ENCODE peak calls at places on chromosomes 2 and 18, in five cellular contexts. G, P, A, J and W are unnamed samples.
A peak's percentile ranks its signal among the peaks of the same experiment; 100 is the strongest.

GRCh38 chr2:55111570-55112228 is 61.4 kb upstream of the RTN4 start:
- DNase-seq in G (peak; percentile 96), P (peak; percentile 94), A (peak; percentile 36), J (peak; percentile 84), W (no peak)

GRCh38 chr2:80461505-80462197 is 157.1 kb upstream of the LRRTM1 start:
- DNase-seq in G (peak; percentile 12), P (no peak), A (no peak), J (no peak), W (peak; percentile 11)

GRCh38 chr2:235536711-235537110 is 42.9 kb downstream of the AGAP1 start:
- DNase-seq in G (no peak), P (no peak), A (no peak), J (no peak), W (no peak)

GRCh38 chr18:46641917-46642316 is 15.1 kb downstream of the LOXHD1 start:
- DNase-seq in G (no peak), P (no peak), A (no peak), J (no peak), W (no peak)

GRCh38 chr2:118752762-118753429 is 94.6 kb downstream of the EN1 start:
- DNase-seq in G (no peak), P (no peak), A (no peak), J (no peak), W (no peak)

GRCh38 chr2:43082111-43082877 is 144.1 kb downstream of the ZFP36L2 start:
- DNase-seq in G (peak; percentile 79), P (peak; percentile 91), A (peak; percentile 82), J (peak; percentile 76), W (no peak)

GRCh38 chr18:54416459-54416858 is 58.8 kb downstream of the C18orf54 start:
- DNase-seq in G (peak; percentile 88), P (peak; percentile 68), A (no peak), J (no peak), W (no peak)

GRCh38 chr2:54417577-54417976 is 38.5 kb upstream of the SPTBN1 start:
- DNase-seq in G (no peak), P (no peak), A (no peak), J (no peak), W (no peak)

GRCh38 chr2:207258191-207258991 is 92.6 kb upstream of the KLF7 start:
- DNase-seq in G (peak; percentile 100), P (peak; percentile 97), A (peak; percentile 25), J (peak; percentile 97), W (no peak)

GRCh38 chr2:84482588-84482987 is 23.5 kb upstream of the SUCLG1 start:
- DNase-seq in G (no peak), P (no peak), A (no peak), J (no peak), W (no peak)

GRCh38 chr2:20439193-20439475 is 7.7 kb upstream of the RHOB start:
- DNase-seq in G (no peak), P (peak; percentile 61), A (no peak), J (peak; percentile 72), W (no peak)

GRCh38 chr2:118380915-118381653 is 292.8 kb downstream of the INSIG2 start:
- DNase-seq in G (peak; percentile 16), P (no peak), A (no peak), J (no peak), W (no peak)

GRCh38 chr2:158999458-158999857 is 31.0 kb downstream of the TANC1 start:
- DNase-seq in G (peak; percentile 79), P (peak; percentile 54), A (no peak), J (peak; percentile 14), W (no peak)

GRCh38 chr2:74261204-74261864 is 62.9 kb downstream of the MTHFD2 start:
- DNase-seq in G (no peak), P (no peak), A (peak; percentile 33), J (peak; percentile 52), W (no peak)

GRCh38 chr2:222851956-222852617 is 8.7 kb upstream of the ACSL3 start:
- DNase-seq in G (peak; percentile 45), P (no peak), A (no peak), J (no peak), W (no peak)

GRCh38 chr2:220279840-220280239 is 652.4 kb downstream of the SLC4A3 start:
- DNase-seq in G (peak; percentile 65), P (peak; percentile 34), A (no peak), J (no peak), W (no peak)

GRCh38 chr2:175792199-175792598 is 209.9 kb downstream of the LNPK start:
- DNase-seq in G (no peak), P (no peak), A (no peak), J (no peak), W (no peak)

GRCh38 chr18:21264651-21265050 is 22.6 kb downstream of the GREB1L start:
- DNase-seq in G (peak; percentile 64), P (no peak), A (no peak), J (no peak), W (no peak)

GRCh38 chr2:80304522-80304878 is at the start of gene LRRTM1:
- DNase-seq in G (no peak), P (no peak), A (no peak), J (no peak), W (peak; percentile 42)

GRCh38 chr2:148914463-148914862 is 39.4 kb downstream of the KIF5C start:
- DNase-seq in G (no peak), P (no peak), A (no peak), J (no peak), W (no peak)

GRCh38 chr18:22391571-22392359 is 25.9 kb downstream of the CTAGE1 start:
- DNase-seq in G (peak; percentile 92), P (peak; percentile 98), A (no peak), J (peak; percentile 23), W (no peak)

GRCh38 chr2:240425697-240426096 is 9.8 kb upstream of the GPC1 start:
- DNase-seq in G (no peak), P (no peak), A (no peak), J (no peak), W (no peak)

GRCh38 chr2:35168351-35168750 is 1187.2 kb upstream of the CRIM1 start:
- DNase-seq in G (no peak), P (no peak), A (no peak), J (no peak), W (no peak)
- TF ChIP-seq CTCF in G (no peak), P (no peak), A (no peak), J (no peak), W (peak; percentile 26)

DNA sequence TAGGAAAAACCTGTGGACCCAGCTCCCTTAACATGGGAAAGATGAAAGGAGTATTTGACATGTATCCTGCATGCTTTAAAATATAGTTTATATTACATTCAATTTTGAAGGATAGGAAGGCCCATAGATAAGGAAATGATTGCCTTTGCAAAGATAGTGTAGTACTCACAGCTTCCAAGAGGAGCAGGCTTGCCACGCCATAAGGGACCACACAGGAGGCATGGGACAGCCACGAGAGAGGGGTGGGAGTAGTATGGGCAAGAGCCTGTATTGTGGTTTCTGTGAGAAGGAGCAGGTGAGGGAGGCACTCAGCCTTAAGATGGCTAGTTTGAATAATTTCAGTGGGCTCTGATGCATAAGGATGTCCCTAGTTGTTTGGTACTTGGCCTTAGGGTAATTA is 740.3 kb downstream of the SATB2 start:
- DNase-seq in G (no peak), P (no peak), A (no peak), J (no peak), W (no peak)
- TF ChIP-seq CTCF in G (no peak), P (no peak), A (no peak), J (no peak), W (no peak)

DNA sequence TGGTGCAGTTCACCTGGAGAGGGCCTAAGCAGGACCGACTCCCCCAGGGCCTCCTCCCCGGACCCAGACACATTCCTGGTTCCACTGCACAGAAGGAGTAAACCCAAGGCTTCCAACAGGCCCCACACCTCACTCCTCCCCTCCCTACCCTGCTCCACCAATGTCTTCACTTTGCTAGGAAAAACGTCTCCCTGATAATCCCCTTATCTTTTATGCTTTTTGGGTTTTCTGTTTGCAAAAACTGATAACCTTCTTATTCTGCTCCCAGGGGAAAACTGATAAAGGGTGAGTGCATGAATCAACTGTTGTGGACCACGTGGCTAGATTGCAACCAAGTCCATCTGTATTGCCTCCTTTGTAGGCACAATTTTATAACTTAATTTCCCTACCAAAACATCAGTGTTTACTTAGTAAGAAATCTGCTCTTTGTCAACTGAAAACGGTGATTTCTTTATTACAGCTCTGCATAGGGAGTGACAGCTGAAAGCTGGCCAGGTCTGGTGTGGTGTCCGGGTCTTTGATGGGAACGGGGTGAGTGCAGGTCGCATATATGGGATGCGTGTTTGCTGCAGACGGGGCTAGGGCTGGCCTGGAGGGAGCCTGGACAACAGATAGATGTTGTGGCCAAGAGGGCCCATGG is 202.6 kb downstream of the GLI2 start:
- DNase-seq in G (no peak), P (no peak), A (no peak), J (peak; percentile 35), W (no peak)
- TF ChIP-seq CTCF in G (no peak), P (no peak), A (no peak), J (no peak), W (no peak)

DNA sequence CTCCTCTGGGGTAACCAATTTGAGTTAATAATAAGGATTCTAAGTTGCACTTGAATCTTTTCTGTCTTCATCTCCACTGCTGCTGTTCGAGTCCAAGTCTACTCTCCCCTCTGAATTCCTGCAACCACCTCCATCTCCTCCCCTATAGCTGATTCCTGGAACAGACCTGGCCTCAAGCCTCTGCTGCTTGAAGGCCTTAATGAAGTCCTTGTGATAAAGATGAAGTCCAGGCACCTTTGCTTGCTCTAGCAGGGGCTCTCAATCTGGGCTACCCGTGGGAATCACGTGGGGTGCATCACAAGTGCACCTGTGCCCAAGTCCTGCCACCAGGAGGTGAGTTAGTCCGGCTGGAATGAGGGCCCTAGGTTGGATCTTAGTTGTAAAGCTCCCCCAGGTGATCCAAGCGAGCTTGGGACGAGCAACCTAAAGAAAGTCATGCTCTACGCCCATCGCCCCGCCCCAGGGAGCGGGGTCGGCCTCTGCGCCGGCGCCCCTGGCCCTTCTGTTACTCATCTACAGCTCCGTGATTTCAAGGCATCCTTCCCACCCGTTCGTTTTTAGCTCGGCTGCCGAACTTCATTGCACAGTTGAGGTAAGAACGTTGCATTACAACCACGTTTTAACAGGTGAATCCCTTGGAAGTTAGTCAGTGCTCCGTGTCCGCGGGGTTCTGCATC is 905 bp upstream of the IAH1 start:
- DNase-seq in G (no peak), P (no peak), A (no peak), J (peak; percentile 52), W (no peak)
- TF ChIP-seq CTCF in G (no peak), P (peak; percentile 29), A (no peak), J (no peak), W (peak; percentile 30)